ENCODE peak calls at places on chromosomes 5 and 9, in five cellular contexts. One of them, this sample, is unnamed.

GRCh38 chr9:88925471-88925870 is 65.8 kb upstream of the S1PR3 start:
- DNase-seq in A549: no peak
- DNase-seq in transverse colon: no peak
- DNase-seq in fibroblast of lung: no peak
- DNase-seq in AG04450: no peak
- DNase-seq in this sample: no peak

GRCh38 chr5:137320056-137321045 is 178.8 kb downstream of the SPOCK1 start:
- DNase-seq in transverse colon: no peak
- DNase-seq in A549: peak; percentile 54
- DNase-seq in AG04450: peak; percentile 8
- DNase-seq in fibroblast of lung: peak; percentile 75
- DNase-seq in this sample: peak; percentile 79

GRCh38 chr9:109179801-109180523 is 12.9 kb upstream of the FRRS1L start:
- DNase-seq in A549: no peak
- DNase-seq in fibroblast of lung: no peak
- DNase-seq in AG04450: no peak
- DNase-seq in transverse colon: no peak
- DNase-seq in this sample: no peak

GRCh38 chr5:51987679-51988209 is 604.5 kb downstream of the ISL1 start:
- DNase-seq in AG04450: no peak
- DNase-seq in A549: no peak
- DNase-seq in transverse colon: no peak
- DNase-seq in fibroblast of lung: no peak
- DNase-seq in this sample: no peak

GRCh38 chr5:133121611-133122150 is 69.9 kb downstream of the HSPA4 start:
- DNase-seq in fibroblast of lung: no peak
- DNase-seq in A549: no peak
- DNase-seq in transverse colon: no peak
- DNase-seq in AG04450: no peak
- DNase-seq in this sample: no peak

GRCh38 chr5:59134770-59135169 is 551.9 kb downstream of the RAB3C start:
- DNase-seq in A549: no peak
- DNase-seq in transverse colon: no peak
- DNase-seq in AG04450: no peak
- DNase-seq in fibroblast of lung: no peak
- DNase-seq in this sample: no peak

GRCh38 chr9:133114451-133114885 is 6.6 kb downstream of the RALGDS start:
- DNase-seq in transverse colon: no peak
- DNase-seq in AG04450: no peak
- DNase-seq in A549: no peak
- DNase-seq in fibroblast of lung: peak; percentile 27
- DNase-seq in this sample: no peak

GRCh38 chr5:107777161-107777740 is 106.5 kb upstream of the EFNA5 start:
- DNase-seq in A549: no peak
- DNase-seq in transverse colon: no peak
- DNase-seq in fibroblast of lung: no peak
- DNase-seq in AG04450: no peak
- DNase-seq in this sample: no peak

GRCh38 chr5:76493190-76493837 is 90.2 kb downstream of the IQGAP2 start:
- DNase-seq in A549: no peak
- DNase-seq in transverse colon: peak; percentile 30
- DNase-seq in fibroblast of lung: no peak
- DNase-seq in AG04450: no peak
- DNase-seq in this sample: no peak

GRCh38 chr9:14750871-14751270 is 28.3 kb upstream of the CER1 start:
- DNase-seq in A549: no peak
- DNase-seq in AG04450: no peak
- DNase-seq in transverse colon: no peak
- DNase-seq in fibroblast of lung: no peak
- DNase-seq in this sample: no peak

GRCh38 chr5:81825237-81825636 is 74.3 kb upstream of the SSBP2 start:
- DNase-seq in fibroblast of lung: peak; percentile 70
- DNase-seq in AG04450: peak; percentile 11
- DNase-seq in transverse colon: peak; percentile 20
- DNase-seq in A549: peak; percentile 19
- DNase-seq in this sample: peak; percentile 74

GRCh38 chr5:68333649-68334549 is 118.3 kb downstream of the PIK3R1 start:
- DNase-seq in transverse colon: no peak
- DNase-seq in fibroblast of lung: peak; percentile 95
- DNase-seq in AG04450: peak; percentile 36
- DNase-seq in A549: peak; percentile 83
- DNase-seq in this sample: peak; percentile 87

GRCh38 chr5:71482132-71482531 is 26.7 kb downstream of the BDP1 start:
- DNase-seq in transverse colon: peak; percentile 16
- DNase-seq in fibroblast of lung: peak; percentile 56
- DNase-seq in A549: peak; percentile 63
- DNase-seq in AG04450: no peak
- DNase-seq in this sample: peak; percentile 34

GRCh38 chr5:94890907-94891306 is 272.4 kb downstream of the SLF1 start:
- DNase-seq in AG04450: no peak
- DNase-seq in A549: no peak
- DNase-seq in fibroblast of lung: no peak
- DNase-seq in transverse colon: no peak
- DNase-seq in this sample: no peak

GRCh38 chr9:110180713-110181434 is 27.1 kb downstream of the C9orf152 start:
- DNase-seq in A549: peak; percentile 50
- DNase-seq in fibroblast of lung: peak; percentile 79
- DNase-seq in AG04450: no peak
- DNase-seq in transverse colon: no peak
- DNase-seq in this sample: peak; percentile 52

GRCh38 chr9:129338701-129339445 is 160.8 kb upstream of the IER5L start:
- DNase-seq in transverse colon: no peak
- DNase-seq in fibroblast of lung: peak; percentile 59
- DNase-seq in AG04450: no peak
- DNase-seq in A549: no peak
- DNase-seq in this sample: no peak

GRCh38 chr5:150122158-150122510 is 33.5 kb downstream of the PDGFRB start:
- DNase-seq in A549: peak; percentile 38
- DNase-seq in AG04450: no peak
- DNase-seq in transverse colon: peak; percentile 88
- DNase-seq in fibroblast of lung: no peak
- DNase-seq in this sample: peak; percentile 59

GRCh38 chr5:157857821-157858526 is 971 bp downstream of the CLINT1 start:
- DNase-seq in AG04450: no peak
- DNase-seq in A549: no peak
- DNase-seq in transverse colon: no peak
- DNase-seq in fibroblast of lung: peak; percentile 60
- DNase-seq in this sample: peak; percentile 51

GRCh38 chr9:125161284-125161918 is 18.1 kb upstream of the SCAI start:
- DNase-seq in transverse colon: no peak
- DNase-seq in AG04450: no peak
- DNase-seq in fibroblast of lung: peak; percentile 38
- DNase-seq in A549: no peak
- DNase-seq in this sample: no peak

GRCh38 chr9:21782207-21782606 is 20.2 kb upstream of the MTAP start:
- DNase-seq in transverse colon: no peak
- DNase-seq in A549: no peak
- DNase-seq in fibroblast of lung: peak; percentile 63
- DNase-seq in AG04450: no peak
- DNase-seq in this sample: no peak

GRCh38 chr5:143174714-143175398 is 228.6 kb downstream of the NR3C1 start:
- DNase-seq in A549: no peak
- DNase-seq in AG04450: no peak
- DNase-seq in fibroblast of lung: peak; percentile 55
- DNase-seq in transverse colon: no peak
- DNase-seq in this sample: no peak

GRCh38 chr5:54081415-54081814 is 229.0 kb downstream of the ARL15 start:
- DNase-seq in transverse colon: no peak
- DNase-seq in fibroblast of lung: no peak
- DNase-seq in A549: no peak
- DNase-seq in AG04450: no peak
- DNase-seq in this sample: no peak

GRCh38 chr5:82664711-82665110 is 386.6 kb upstream of the RPS23 start:
- DNase-seq in fibroblast of lung: no peak
- DNase-seq in AG04450: no peak
- DNase-seq in A549: no peak
- DNase-seq in transverse colon: no peak
- DNase-seq in this sample: no peak

GRCh38 chr9:79974806-79975422 is 403.1 kb downstream of the TLE4 start:
- DNase-seq in AG04450: no peak
- DNase-seq in A549: no peak
- DNase-seq in transverse colon: peak; percentile 27
- DNase-seq in fibroblast of lung: no peak
- DNase-seq in this sample: no peak

GRCh38 chr9:136133191-136133958 is 14.7 kb upstream of the TMEM250 start:
- DNase-seq in A549: no peak
- DNase-seq in fibroblast of lung: peak; percentile 25
- DNase-seq in AG04450: no peak
- DNase-seq in transverse colon: no peak
- DNase-seq in this sample: no peak

GRCh38 chr5:25544652-25545249 is 900.0 kb upstream of the CDH10 start:
- DNase-seq in A549: peak; percentile 73
- DNase-seq in transverse colon: no peak
- DNase-seq in fibroblast of lung: peak; percentile 7
- DNase-seq in AG04450: no peak
- DNase-seq in this sample: peak; percentile 26

GRCh38 chr9:374726-375125 is 160.1 kb downstream of the DOCK8 start:
- DNase-seq in AG04450: no peak
- DNase-seq in A549: no peak
- DNase-seq in fibroblast of lung: no peak
- DNase-seq in transverse colon: no peak
- DNase-seq in this sample: no peak

GRCh38 chr9:16618524-16618923 is 251.9 kb downstream of the BNC2 start:
- DNase-seq in transverse colon: no peak
- DNase-seq in A549: no peak
- DNase-seq in fibroblast of lung: no peak
- DNase-seq in AG04450: no peak
- DNase-seq in this sample: no peak

GRCh38 chr5:147037517-147038205 is 159.1 kb upstream of the PPP2R2B start:
- DNase-seq in AG04450: no peak
- DNase-seq in transverse colon: no peak
- DNase-seq in fibroblast of lung: peak; percentile 93
- DNase-seq in A549: no peak
- DNase-seq in this sample: peak; percentile 70

GRCh38 chr9:8266861-8267260 is 467.3 kb upstream of the DMAC1 start:
- DNase-seq in A549: no peak
- DNase-seq in fibroblast of lung: no peak
- DNase-seq in AG04450: no peak
- DNase-seq in transverse colon: no peak
- DNase-seq in this sample: no peak

GRCh38 chr9:8261737-8262136 is 462.2 kb upstream of the DMAC1 start:
- DNase-seq in A549: no peak
- DNase-seq in fibroblast of lung: no peak
- DNase-seq in AG04450: no peak
- DNase-seq in transverse colon: no peak
- DNase-seq in this sample: no peak

GRCh38 chr9:8259028-8259427 is 459.4 kb upstream of the DMAC1 start:
- DNase-seq in transverse colon: no peak
- DNase-seq in AG04450: no peak
- DNase-seq in A549: no peak
- DNase-seq in fibroblast of lung: no peak
- DNase-seq in this sample: no peak

GRCh38 chr9:8268216-8268878 is 468.8 kb upstream of the DMAC1 start:
- DNase-seq in transverse colon: no peak
- DNase-seq in fibroblast of lung: no peak
- DNase-seq in A549: no peak
- DNase-seq in AG04450: no peak
- DNase-seq in this sample: no peak

GRCh38 chr9:8262625-8263622 is 463.3 kb upstream of the DMAC1 start:
- DNase-seq in A549: no peak
- DNase-seq in transverse colon: no peak
- DNase-seq in AG04450: no peak
- DNase-seq in fibroblast of lung: no peak
- DNase-seq in this sample: no peak
- H3K27ac ChIP-seq in A549: no peak overlapping the region
- H3K27ac ChIP-seq in transverse colon: no peak overlapping the region
- H3K27ac ChIP-seq in AG04450: no peak overlapping the region
- H3K27ac ChIP-seq in fibroblast of lung: no peak overlapping the region
- H3K27ac ChIP-seq in this sample: no peak overlapping the region

GRCh38 chr9:97858826-97859225 is 5.8 kb downstream of the FOXE1 start:
- DNase-seq in transverse colon: no peak
- DNase-seq in A549: no peak
- DNase-seq in AG04450: no peak
- DNase-seq in fibroblast of lung: no peak
- DNase-seq in this sample: no peak

GRCh38 chr9:97860451-97861147 is 7.6 kb downstream of the FOXE1 start:
- DNase-seq in transverse colon: no peak
- DNase-seq in fibroblast of lung: no peak
- DNase-seq in AG04450: no peak
- DNase-seq in A549: no peak
- DNase-seq in this sample: no peak

GRCh38 chr9:97858393-97858713 is 5.3 kb downstream of the FOXE1 start:
- DNase-seq in A549: no peak
- DNase-seq in fibroblast of lung: no peak
- DNase-seq in transverse colon: no peak
- DNase-seq in AG04450: no peak
- DNase-seq in this sample: no peak

GRCh38 chr9:97857603-97858392 is 4.8 kb downstream of the FOXE1 start:
- DNase-seq in fibroblast of lung: no peak
- DNase-seq in transverse colon: no peak
- DNase-seq in A549: no peak
- DNase-seq in AG04450: no peak
- DNase-seq in this sample: no peak

DNA sequence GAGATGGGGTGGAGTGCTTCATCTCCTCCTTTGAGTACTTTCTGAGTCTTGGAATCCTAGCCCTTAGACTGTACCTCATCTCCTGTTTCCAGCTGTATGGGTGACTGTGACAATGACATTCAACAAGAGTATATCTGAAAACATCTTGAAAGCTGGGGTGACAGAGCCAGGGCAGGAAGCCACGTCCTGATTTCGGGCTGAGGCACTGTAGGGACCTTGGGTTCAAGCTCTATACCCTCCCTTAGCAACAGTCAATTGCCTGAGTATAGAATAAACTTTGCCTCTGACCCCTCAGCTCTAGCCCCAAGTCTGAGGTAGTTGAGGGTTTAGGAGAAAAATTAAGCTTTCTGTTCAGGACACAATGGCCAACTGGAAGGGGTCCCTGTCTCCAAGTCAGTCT is 6.3 kb downstream of the FOXE1 start:
- DNase-seq in transverse colon: no peak
- DNase-seq in fibroblast of lung: no peak
- DNase-seq in A549: no peak
- DNase-seq in AG04450: no peak
- DNase-seq in this sample: no peak
- TF ChIP-seq CTCF in transverse colon: no peak
- TF ChIP-seq CTCF in fibroblast of lung: no peak
- TF ChIP-seq CTCF in A549: no peak
- TF ChIP-seq CTCF in AG04450: no peak
- TF ChIP-seq CTCF in this sample: no peak

DNA sequence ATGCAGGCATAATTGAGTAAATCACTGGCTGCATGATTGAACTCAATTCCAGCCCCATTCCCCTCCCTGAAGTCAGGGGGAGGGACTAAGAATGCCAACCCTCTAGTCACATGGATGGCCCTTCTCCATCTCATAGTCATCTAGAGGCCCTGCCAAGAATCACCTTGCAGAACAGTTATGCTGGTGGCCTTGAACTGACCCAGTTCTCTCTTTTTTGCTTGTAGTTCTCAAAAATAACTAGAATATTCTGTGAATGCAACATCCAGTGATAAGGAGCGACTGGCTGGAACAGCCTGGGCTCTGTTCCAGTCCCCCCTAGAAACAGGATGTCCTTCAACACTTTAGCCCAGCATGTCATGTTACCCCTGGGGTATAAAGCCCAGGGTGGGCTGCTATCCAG is 31.7 kb downstream of the SLC35A4 start:
- DNase-seq in AG04450: no peak
- DNase-seq in transverse colon: no peak
- DNase-seq in A549: no peak
- DNase-seq in fibroblast of lung: peak; percentile 27
- DNase-seq in this sample: no peak
- H3K27ac ChIP-seq in AG04450: no peak overlapping the region
- H3K27ac ChIP-seq in transverse colon: no peak overlapping the region
- H3K27ac ChIP-seq in A549: no peak overlapping the region
- H3K27ac ChIP-seq in fibroblast of lung: no peak overlapping the region
- H3K27ac ChIP-seq in this sample: no peak overlapping the region

GRCh38 chr5:66436721-66437120 is 159.5 kb upstream of the MAST4 start:
- DNase-seq in fibroblast of lung: no peak
- DNase-seq in AG04450: no peak
- DNase-seq in A549: peak; percentile 34
- DNase-seq in transverse colon: no peak
- DNase-seq in this sample: peak; percentile 13
- TF ChIP-seq CTCF in fibroblast of lung: peak; percentile 37
- TF ChIP-seq CTCF in AG04450: peak; percentile 14
- TF ChIP-seq CTCF in A549: peak; percentile 11
- TF ChIP-seq CTCF in transverse colon: no peak
- TF ChIP-seq CTCF in this sample: no peak

This sample was measured in RWPE1.